ENCODE peak calls at places on chromosomes 2 and 18, in four cellular contexts. C is GM12878, Z is K562, Q is SK-N-SH. D is an unnamed sample.

GRCh38 chr18:58195278-58195721 is 151.3 kb downstream of the NEDD4L start:
- DNase-seq in C (no peak), Z (no peak), Q (no peak), D (no peak)

GRCh38 chr2:232544674-232545073 is 5.2 kb downstream of the CHRNG start:
- DNase-seq in C (no peak), Z (no peak), Q (no peak), D (no peak)

GRCh38 chr2:1990724-1991123 is 246.4 kb upstream of the PXDN start:
- DNase-seq in C (no peak), Z (no peak), Q (peak), D (no peak)

GRCh38 chr2:102137138-102137537 is 5.4 kb upstream of the IL1R1 start:
- DNase-seq in C (no peak), Z (no peak), Q (no peak), D (no peak)

GRCh38 chr2:96353032-96353561 is 17.5 kb downstream of the NCAPH start:
- DNase-seq in C (no peak), Z (peak), Q (peak), D (no peak)

GRCh38 chr18:24695168-24695567 is 234.7 kb downstream of the HRH4 start:
- DNase-seq in C (no peak), Z (no peak), Q (no peak), D (no peak)

GRCh38 chr2:38268691-38269309 is 108.3 kb downstream of the ATL2 start:
- DNase-seq in C (no peak), Z (no peak), Q (no peak), D (no peak)

GRCh38 chr2:227504700-227505099 is 32.7 kb downstream of the AGFG1 start:
- DNase-seq in C (no peak), Z (no peak), Q (no peak), D (no peak)

GRCh38 chr2:221641181-221641871 is 69.2 kb upstream of the EPHA4 start:
- DNase-seq in C (no peak), Z (no peak), Q (no peak), D (no peak)

GRCh38 chr18:57705861-57706590 is 84.4 kb upstream of the NARS1 start:
- DNase-seq in C (no peak), Z (no peak), Q (no peak), D (no peak)

GRCh38 chr18:23529597-23529996 is 26.3 kb downstream of the RMC1 start:
- DNase-seq in C (no peak), Z (peak), Q (no peak), D (no peak)

GRCh38 chr2:223459328-223459939 is 142.7 kb downstream of the SCG2 start:
- DNase-seq in C (no peak), Z (peak), Q (peak), D (no peak)

GRCh38 chr18:23071285-23071684 is 64.0 kb upstream of the CABLES1 start:
- DNase-seq in C (peak), Z (no peak), Q (no peak), D (no peak)

GRCh38 chr18:37524546-37525301 is 40.9 kb downstream of the CELF4 start:
- DNase-seq in C (no peak), Z (no peak), Q (no peak), D (no peak)

GRCh38 chr2:73985318-73986084 is 791 bp downstream of the TET3 start:
- DNase-seq in C (no peak), Z (peak), Q (peak), D (peak)
- TF ChIP-seq NFIC in C (peak), Z (no peak), Q (no peak), D (no peak)

GRCh38 chr2:69563021-69563420 is 80.5 kb downstream of the AAK1 start:
- DNase-seq in C (no peak), Z (no peak), Q (no peak), D (no peak)

GRCh38 chr2:69564604-69565003 is 78.9 kb downstream of the AAK1 start:
- DNase-seq in C (no peak), Z (no peak), Q (no peak), D (no peak)

GRCh38 chr2:69561041-69561550 is 82.4 kb downstream of the AAK1 start:
- DNase-seq in C (no peak), Z (no peak), Q (no peak), D (no peak)

GRCh38 chr2:69556008-69556407 is 87.5 kb downstream of the AAK1 start:
- DNase-seq in C (no peak), Z (no peak), Q (no peak), D (no peak)

DNA sequence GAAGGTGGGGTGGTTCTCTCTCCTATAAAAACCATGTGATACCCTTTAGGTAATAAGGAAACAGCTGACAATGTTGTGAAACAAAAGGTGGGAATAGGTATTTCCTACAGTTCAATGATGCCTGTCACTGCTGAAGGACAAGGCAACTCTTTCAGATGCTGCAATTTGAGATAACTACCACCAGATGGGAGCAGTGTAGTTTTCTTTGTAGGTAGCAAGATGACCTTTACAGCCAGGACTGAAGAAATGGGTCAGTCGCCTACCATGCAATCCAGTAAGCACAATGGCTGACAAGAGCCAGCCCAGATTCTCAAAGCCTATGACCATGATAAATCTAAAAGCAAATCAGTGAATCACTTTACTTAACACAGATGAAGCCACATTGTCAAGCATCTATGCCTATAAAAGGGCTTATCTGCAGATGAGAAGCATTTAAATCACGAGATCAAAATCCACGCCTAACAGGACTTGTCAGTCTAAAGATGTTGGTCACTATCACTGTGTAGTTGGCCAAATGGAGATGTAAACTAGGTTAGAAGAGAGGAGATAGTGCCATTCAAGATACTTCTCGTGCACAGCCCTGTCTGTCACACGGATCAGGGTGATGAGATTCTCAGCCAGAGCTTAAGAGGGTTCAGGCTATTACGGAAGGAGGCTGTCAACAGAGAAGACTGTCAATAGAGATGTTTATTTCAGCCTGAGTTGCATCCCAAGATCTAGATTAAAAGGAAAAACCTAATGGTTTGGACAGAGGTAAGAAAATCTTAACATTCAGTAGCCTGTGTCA is 83.7 kb downstream of the AAK1 start:
- DNase-seq in C (no peak), Z (peak), Q (peak), D (peak)
- TF ChIP-seq NFIC in C (no peak), Z (no peak), Q (no peak), D (no peak)

GRCh38 chr2:46297546-46298271 is 502 bp downstream of the EPAS1 start:
- DNase-seq in C (no peak), Z (peak), Q (peak), D (peak)

GRCh38 chr2:46293466-46293865 is 3.7 kb upstream of the EPAS1 start:
- DNase-seq in C (no peak), Z (no peak), Q (no peak), D (no peak)

GRCh38 chr2:46296216-46296839 is 879 bp upstream of the EPAS1 start:
- DNase-seq in C (no peak), Z (no peak), Q (no peak), D (no peak)

GRCh38 chr2:46296840-46297545 is at the start of gene EPAS1:
- DNase-seq in C (peak), Z (peak), Q (peak), D (peak)

DNA sequence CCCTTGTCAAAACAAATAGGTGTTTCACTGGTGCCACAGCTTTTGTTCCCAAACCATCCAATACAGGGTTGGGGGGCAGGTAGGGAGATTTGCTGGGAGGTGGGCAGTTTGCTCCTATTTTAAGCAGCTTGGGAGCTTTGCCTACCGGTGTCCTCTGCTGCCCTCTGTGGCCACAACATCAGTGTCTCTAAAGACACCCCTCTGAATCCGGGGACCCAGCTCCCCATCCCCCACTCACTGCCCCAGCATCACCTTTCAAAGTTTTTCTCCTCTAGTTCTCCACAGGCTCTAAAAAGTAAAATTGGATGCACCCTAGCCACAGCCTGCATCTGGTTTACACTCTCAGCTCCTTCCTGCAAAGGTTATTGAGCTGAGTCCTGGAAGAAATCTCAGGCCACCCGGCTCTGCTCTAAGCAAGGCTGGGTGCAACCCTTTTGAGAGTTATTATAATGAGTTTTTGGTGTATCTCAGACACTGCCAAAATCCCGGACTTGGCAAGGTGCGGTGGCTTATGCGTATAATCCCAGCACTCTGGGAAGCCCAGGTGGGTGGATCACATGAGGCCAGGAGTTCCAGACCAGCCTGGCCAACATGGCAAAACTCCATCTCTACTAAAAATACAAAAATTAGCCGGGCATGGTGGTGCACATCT is 2.9 kb upstream of the EPAS1 start:
- DNase-seq in C (no peak), Z (peak), Q (peak), D (no peak)
- TF ChIP-seq NFIC in C (no peak), Z (no peak), Q (no peak), D (no peak)

GRCh38 chr2:39731546-39731945 is 47.5 kb downstream of the THUMPD2 start:
- DNase-seq in C (no peak), Z (no peak), Q (no peak), D (no peak)

GRCh38 chr2:39725401-39725800 is 53.7 kb downstream of the THUMPD2 start:
- DNase-seq in C (no peak), Z (no peak), Q (no peak), D (no peak)

GRCh38 chr2:39730685-39731302 is 48.3 kb downstream of the THUMPD2 start:
- DNase-seq in C (no peak), Z (peak), Q (no peak), D (peak)

GRCh38 chr2:39730276-39730675 is 48.8 kb downstream of the THUMPD2 start:
- DNase-seq in C (no peak), Z (no peak), Q (no peak), D (no peak)

DNA sequence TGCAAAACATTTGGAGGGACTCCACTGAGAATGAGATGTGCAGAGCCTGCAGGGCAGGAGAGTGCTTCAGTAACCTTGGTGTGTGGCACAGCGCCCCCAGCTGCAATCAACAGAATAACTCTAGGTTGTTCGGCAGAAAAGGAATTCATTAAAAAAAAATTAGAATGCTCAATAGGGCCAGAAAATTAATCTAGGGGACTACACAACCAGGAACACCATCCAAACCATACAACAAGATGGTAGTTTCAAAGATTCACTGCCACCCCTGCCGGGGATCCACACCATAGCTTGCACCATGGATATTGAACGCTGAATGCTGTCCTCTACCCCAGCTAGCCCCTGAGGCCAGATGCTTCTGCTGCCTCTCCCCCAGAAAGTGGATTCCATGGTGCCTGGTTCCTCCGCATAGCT is 50.1 kb downstream of the THUMPD2 start:
- DNase-seq in C (no peak), Z (peak), Q (peak), D (peak)
- TF ChIP-seq NFIC in C (no peak), Z (no peak), Q (no peak), D (no peak)

DNA sequence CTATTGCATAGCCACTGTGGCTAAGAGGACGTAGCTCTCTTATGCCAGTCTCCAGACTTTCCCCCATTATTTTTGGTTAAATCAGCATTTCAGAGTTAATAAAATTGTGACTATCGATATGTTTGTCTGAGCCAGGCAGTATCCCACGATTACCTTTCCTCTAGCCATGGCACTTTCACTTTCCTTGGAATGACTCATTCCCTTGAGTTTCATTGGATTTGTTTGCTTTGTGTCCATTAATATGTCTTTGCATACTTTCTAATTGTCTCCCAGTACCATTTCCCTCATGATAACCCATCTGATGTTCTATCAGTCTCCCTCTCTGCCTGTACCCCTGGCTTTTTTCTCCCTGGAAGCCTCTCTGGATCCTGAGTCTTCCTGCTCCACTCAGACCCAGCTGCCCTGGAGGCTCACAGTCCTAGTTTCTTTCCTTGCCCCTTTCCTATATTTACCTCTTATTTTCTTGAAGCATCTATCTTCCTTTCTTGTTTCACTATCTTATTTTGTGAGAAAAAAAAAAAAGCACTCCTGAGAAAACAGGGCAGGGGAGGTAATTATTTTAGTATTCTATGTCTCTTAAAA is 126.1 kb downstream of the MTX2 start:
- DNase-seq in C (no peak), Z (no peak), Q (no peak), D (no peak)
- TF ChIP-seq NFIC in C (no peak), Z (no peak), Q (no peak), D (no peak)

DNA sequence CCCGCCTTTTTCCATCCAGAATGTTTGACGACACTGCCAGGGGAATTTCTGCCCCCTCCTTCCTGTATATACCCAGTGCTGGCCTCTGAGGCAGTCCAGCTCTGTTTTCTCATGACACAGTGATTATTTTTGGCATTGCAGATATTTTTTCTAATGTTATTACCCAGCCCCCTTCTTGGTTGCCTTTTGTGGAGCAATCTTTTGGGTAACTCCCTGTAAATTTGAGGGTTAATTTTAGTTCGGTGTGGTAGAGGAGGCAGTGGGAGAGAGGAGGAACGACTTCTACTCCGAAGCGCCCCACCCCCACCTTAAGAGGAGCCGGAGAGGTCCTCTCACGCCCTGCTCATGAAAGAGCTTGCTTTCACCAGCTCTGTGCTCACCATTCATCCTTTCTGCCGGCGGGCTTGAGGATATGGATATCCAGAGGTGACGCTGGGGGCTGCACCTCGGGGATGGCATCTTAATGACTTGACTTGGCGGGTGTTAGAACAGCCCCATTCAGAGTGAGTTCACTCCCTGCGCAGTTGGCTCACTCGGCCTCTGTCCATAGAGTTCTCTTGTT is 38.3 kb downstream of the EPAS1 start:
- DNase-seq in C (no peak), Z (no peak), Q (no peak), D (no peak)
- TF ChIP-seq NFIC in C (no peak), Z (no peak), Q (peak), D (no peak)

GRCh38 chr2:31335921-31336570 is 78.5 kb downstream of the XDH start:
- DNase-seq in C (no peak), Z (no peak), Q (peak), D (no peak)

GRCh38 chr2:31333046-31333445 is 81.5 kb downstream of the XDH start:
- DNase-seq in C (no peak), Z (no peak), Q (no peak), D (no peak)

GRCh38 chr2:31332521-31332920 is 82.0 kb downstream of the XDH start:
- DNase-seq in C (no peak), Z (no peak), Q (no peak), D (no peak)

GRCh38 chr2:31334311-31335026 is 80.1 kb downstream of the XDH start:
- DNase-seq in C (no peak), Z (no peak), Q (no peak), D (no peak)

GRCh38 chr2:31333527-31334183 is 80.9 kb downstream of the XDH start:
- DNase-seq in C (peak), Z (peak), Q (peak), D (peak)
- TF ChIP-seq NFIC in C (no peak), Z (no peak), Q (no peak), D (no peak)

DNA sequence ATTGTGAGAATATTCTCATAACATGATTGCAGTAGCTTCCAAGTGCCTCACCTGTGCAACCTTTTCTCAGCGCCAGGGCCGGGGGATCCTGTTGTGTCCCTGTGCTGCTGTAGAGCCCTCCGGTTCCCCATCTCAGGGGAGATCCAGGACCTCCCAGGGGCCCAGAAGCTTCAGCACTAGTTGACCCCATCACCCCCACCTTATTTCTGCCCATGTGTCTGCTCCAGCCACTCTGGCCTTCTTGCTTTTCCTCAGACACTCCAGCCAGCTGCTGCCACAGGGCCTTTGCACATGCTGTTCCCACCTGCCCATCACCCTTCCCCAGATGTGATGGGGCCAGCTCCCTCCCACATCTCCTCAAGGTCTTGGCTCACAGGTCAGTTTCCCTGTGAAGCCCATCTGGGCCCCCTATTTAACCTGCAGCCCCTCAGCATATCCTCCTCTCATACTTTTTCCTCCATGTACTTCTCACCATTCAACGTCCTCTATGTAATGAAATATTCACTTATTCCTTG is 226.5 kb downstream of the SEPTIN10 start:
- DNase-seq in C (no peak), Z (no peak), Q (no peak), D (no peak)
- TF ChIP-seq NFIC in C (no peak), Z (no peak), Q (no peak), D (no peak)

DNA sequence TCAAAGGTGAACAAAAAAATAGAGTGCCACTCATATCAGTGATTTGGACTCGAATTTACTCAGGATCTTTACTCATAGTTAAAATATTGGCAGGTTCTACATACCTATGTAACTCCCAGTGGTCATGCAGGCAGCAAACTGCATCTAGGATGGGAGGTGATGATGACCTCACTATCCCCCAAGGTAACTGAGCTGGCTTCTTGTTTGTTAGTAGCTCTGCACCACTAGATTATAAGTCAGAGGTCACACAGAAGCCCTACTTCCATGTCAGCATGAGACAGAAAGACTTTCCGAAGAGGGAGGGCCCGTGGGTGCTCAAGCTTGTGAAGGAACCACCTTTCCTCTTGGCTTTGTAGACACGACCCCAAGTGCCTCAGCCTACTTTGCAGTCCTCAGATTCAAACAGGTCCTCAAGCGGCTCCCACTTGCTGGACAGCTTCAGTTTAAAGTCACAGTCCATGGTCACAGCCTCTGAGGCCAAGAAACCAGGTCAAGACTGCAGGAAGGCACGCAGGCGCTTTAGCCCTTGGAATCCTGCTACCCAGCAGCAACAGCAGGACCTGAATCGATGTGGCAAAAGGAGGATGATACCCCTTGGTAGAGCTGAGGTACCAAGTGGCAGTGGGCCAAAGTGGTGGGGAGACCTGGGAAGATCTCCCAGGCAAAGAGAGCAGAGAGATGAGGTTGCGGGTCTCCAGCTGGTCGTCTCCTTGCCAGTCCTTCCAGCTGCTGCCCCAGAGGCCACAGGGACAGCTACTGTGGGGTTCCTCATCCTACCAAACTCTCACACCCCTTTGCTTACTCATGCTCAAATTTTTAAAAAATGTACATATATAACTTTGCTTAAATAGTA is 4.3 kb downstream of the NTSR2 start:
- DNase-seq in C (no peak), Z (no peak), Q (no peak), D (no peak)
- TF ChIP-seq NFIC in C (no peak), Z (no peak), Q (no peak), D (no peak)